ENCODE peak calls at places on chromosomes 1 and 21, in five cellular contexts. H is K562, R is endothelial cell of umbilical vein, P is HCT116, Y is prostate gland. M is an unnamed sample. For H3K27me3, the result is how much of the 10 kb centered on the place peaks cover.

GRCh38 chr1:224544276-224544675 is 71.8 kb upstream of the CNIH3 start:
- DNase-seq in Y (no peak), R (peak), H (no peak), P (no peak), M (no peak)

GRCh38 chr1:112457241-112457640 is 51.5 kb upstream of the WNT2B start:
- DNase-seq in Y (no peak), H (no peak), R (no peak), P (no peak), M (no peak)

GRCh38 chr1:1358433-1359201 is at the start of gene MXRA8:
- DNase-seq in Y (no peak), R (no peak), H (peak), P (no peak), M (peak)

GRCh38 chr1:206723500-206724472 is 39.1 kb downstream of the MAPKAPK2 start:
- DNase-seq in Y (no peak), H (no peak), P (no peak), R (no peak), M (peak)

GRCh38 chr1:227898502-227899140 is 49.1 kb downstream of the WNT9A start:
- DNase-seq in P (no peak), R (no peak), H (no peak), Y (no peak), M (no peak)

GRCh38 chr1:227749916-227750710 is 14.9 kb downstream of the SNAP47 start:
- DNase-seq in H (no peak), Y (no peak), R (no peak), P (no peak), M (no peak)

GRCh38 chr1:154337253-154337894 is 12.0 kb downstream of the ATP8B2 start:
- DNase-seq in P (no peak), Y (no peak), H (no peak), R (no peak), M (no peak)

GRCh38 chr1:93705897-93706500 is 24.4 kb upstream of the BCAR3 start:
- DNase-seq in R (no peak), Y (no peak), H (no peak), P (no peak), M (no peak)

GRCh38 chr1:156538711-156539440 is 33.5 kb downstream of the IQGAP3 start:
- DNase-seq in R (no peak), P (no peak), Y (no peak), H (no peak), M (no peak)

GRCh38 chr1:30663596-30664091 is 59.7 kb downstream of the MATN1 start:
- DNase-seq in Y (no peak), P (no peak), R (no peak), H (no peak), M (no peak)

GRCh38 chr1:118077331-118078055 is 107.5 kb downstream of the SPAG17 start:
- DNase-seq in R (peak), Y (no peak), H (peak), P (peak), M (no peak)

GRCh38 chr1:25572107-25572506 is 28.7 kb downstream of the LDLRAP1 start:
- DNase-seq in P (no peak), H (no peak), R (no peak), Y (no peak), M (no peak)

GRCh38 chr1:39132505-39133339 is 71.8 kb upstream of the MACF1 start:
- DNase-seq in H (no peak), Y (peak), R (peak), P (peak), M (no peak)

GRCh38 chr1:89274431-89274857 is 1.8 kb upstream of the GBP5 start:
- DNase-seq in H (no peak), R (no peak), Y (peak), P (no peak), M (no peak)

GRCh38 chr1:101043776-101044175 is 18.2 kb upstream of the DPH5 start:
- DNase-seq in H (no peak), Y (no peak), P (no peak), R (peak), M (no peak)

GRCh38 chr1:151547119-151547899 is 7.2 kb downstream of the TUFT1 start:
- DNase-seq in H (no peak), R (peak), Y (peak), P (peak), M (peak)

GRCh38 chr1:19582318-19582717 is 61.8 kb upstream of the NBL1 start:
- DNase-seq in H (peak), P (peak), R (peak), Y (peak), M (peak)

GRCh38 chr1:111727056-111727455 is 12.1 kb downstream of the INKA2 start:
- DNase-seq in P (no peak), R (no peak), H (no peak), Y (no peak), M (no peak)

GRCh38 chr1:97630968-97631367 is 289.9 kb downstream of the DPYD start:
- DNase-seq in P (no peak), H (no peak), Y (no peak), R (peak), M (no peak)

GRCh38 chr21:41215856-41216408 is 48.0 kb downstream of the BACE2 start:
- DNase-seq in R (no peak), H (no peak), Y (no peak), P (no peak), M (no peak)

GRCh38 chr1:235259133-235259778 is 68.7 kb downstream of the ARID4B start:
- DNase-seq in Y (no peak), P (no peak), R (no peak), H (no peak), M (no peak)

GRCh38 chr21:40383951-40384350 is 463.0 kb downstream of the DSCAM start:
- DNase-seq in Y (no peak), R (no peak), P (no peak), H (no peak), M (peak)

GRCh38 chr1:43975249-43975961 is 645 bp downstream of the ATP6V0B start:
- DNase-seq in H (peak), Y (peak), R (peak), P (no peak), M (peak)

GRCh38 chr1:45359882-45360513 is 19.8 kb upstream of the MUTYH start:
- DNase-seq in Y (peak), P (no peak), R (peak), H (peak), M (peak)

GRCh38 chr1:1431845-1432565 is 3.5 kb upstream of the VWA1 start:
- DNase-seq in R (no peak), H (no peak), P (no peak), Y (no peak), M (peak)

GRCh38 chr1:85818371-85818770 is 110.1 kb upstream of the ZNHIT6 start:
- DNase-seq in R (no peak), Y (peak), P (no peak), H (no peak), M (no peak)

GRCh38 chr1:38092256-38092655 is 45.7 kb upstream of the POU3F1 start:
- DNase-seq in P (no peak), H (no peak), R (no peak), Y (no peak), M (no peak)

GRCh38 chr1:7890853-7891252 is 38.0 kb upstream of the UTS2 start:
- DNase-seq in Y (no peak), P (no peak), H (no peak), R (no peak), M (no peak)

GRCh38 chr21:34693192-34693810 is 24.5 kb downstream of the CLIC6 start:
- DNase-seq in H (peak), R (peak), Y (peak), P (peak), M (peak)

GRCh38 chr1:167856711-167857418 is 57.1 kb downstream of the ADCY10 start:
- DNase-seq in Y (no peak), P (no peak), R (no peak), H (no peak), M (no peak)

GRCh38 chr1:156522443-156522970 is 21.9 kb upstream of the MEF2D start:
- DNase-seq in Y (no peak), P (no peak), H (no peak), R (no peak), M (no peak)

GRCh38 chr21:45084881-45085536 is 10.6 kb downstream of the ADARB1 start:
- DNase-seq in R (no peak), Y (no peak), H (no peak), P (no peak), M (no peak)

GRCh38 chr1:56672579-56672978 is 27.5 kb downstream of the PRKAA2 start:
- DNase-seq in P (no peak), Y (no peak), H (no peak), R (no peak), M (no peak)

GRCh38 chr1:56376188-56376984 is 203.0 kb downstream of the PLPP3 start:
- DNase-seq in H (no peak), R (peak), P (peak), Y (peak), M (no peak)

GRCh38 chr1:29624747-29625420 is 388.6 kb downstream of the PTPRU start:
- DNase-seq in H (no peak), R (no peak), Y (no peak), P (no peak), M (no peak)

GRCh38 chr1:227891955-227892871 is 55.5 kb downstream of the WNT9A start:
- DNase-seq in R (no peak), H (no peak), Y (no peak), P (no peak), M (peak)

GRCh38 chr21:38129711-38130110 is 127.1 kb upstream of the KCNJ15 start:
- DNase-seq in R (no peak), Y (peak), P (no peak), H (no peak), M (no peak)
- H3K27me3 ChIP-seq in R (under half), Y (under half), P (under half), H (under half), M (under half)

GRCh38 chr1:51648180-51649109 is 31.6 kb downstream of the OSBPL9 start:
- DNase-seq in P (no peak), R (no peak), H (peak), Y (no peak), M (no peak)
- TF ChIP-seq POLR2AphosphoS5 in P (no peak), R (no peak), H (peak), Y (no peak), M (no peak)

GRCh38 chr21:31559368-31560119 is 99.9 kb upstream of the SOD1 start:
- DNase-seq in Y (peak), P (peak), R (peak), H (no peak), M (peak)

GRCh38 chr21:31558839-31559367 is 100.6 kb upstream of the SOD1 start:
- DNase-seq in P (peak), Y (peak), H (no peak), R (peak), M (peak)

GRCh38 chr21:31557421-31557955 is 102.0 kb upstream of the SOD1 start:
- DNase-seq in P (no peak), Y (no peak), R (no peak), H (no peak), M (peak)

GRCh38 chr21:31557956-31558838 is 101.3 kb upstream of the SOD1 start:
- DNase-seq in P (no peak), R (no peak), H (no peak), Y (peak), M (peak)

GRCh38 chr21:31560479-31560878 is 99.0 kb upstream of the SOD1 start:
- DNase-seq in R (no peak), P (no peak), Y (no peak), H (no peak), M (no peak)
- H3K27me3 ChIP-seq in R (under half), P (under half), Y (under half), H (under half), M (under half)

DNA sequence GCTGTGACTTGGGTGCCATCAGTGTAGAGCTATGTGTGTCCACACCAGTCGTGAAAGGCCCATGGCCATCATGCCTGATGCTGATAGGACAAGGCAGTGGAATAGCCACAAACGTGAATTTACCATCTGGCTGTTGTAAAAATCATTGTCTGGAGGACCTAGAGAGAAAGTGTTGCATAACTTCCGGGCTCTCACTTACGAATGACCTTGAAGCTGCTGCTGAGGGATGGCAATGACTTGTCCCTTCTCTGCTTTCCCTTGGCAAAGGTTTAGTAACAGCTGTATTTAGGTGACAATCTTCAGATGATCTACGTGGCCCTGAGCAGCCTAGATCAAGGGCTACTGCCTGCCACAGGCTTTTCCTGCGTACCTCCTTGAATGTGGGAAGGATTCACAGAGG is 5.8 kb downstream of the ATP1B1 start:
- DNase-seq in P (no peak), Y (no peak), H (no peak), R (no peak), M (peak)
- TF ChIP-seq POLR2AphosphoS5 in P (no peak), Y (no peak), H (no peak), R (no peak), M (peak)

DNA sequence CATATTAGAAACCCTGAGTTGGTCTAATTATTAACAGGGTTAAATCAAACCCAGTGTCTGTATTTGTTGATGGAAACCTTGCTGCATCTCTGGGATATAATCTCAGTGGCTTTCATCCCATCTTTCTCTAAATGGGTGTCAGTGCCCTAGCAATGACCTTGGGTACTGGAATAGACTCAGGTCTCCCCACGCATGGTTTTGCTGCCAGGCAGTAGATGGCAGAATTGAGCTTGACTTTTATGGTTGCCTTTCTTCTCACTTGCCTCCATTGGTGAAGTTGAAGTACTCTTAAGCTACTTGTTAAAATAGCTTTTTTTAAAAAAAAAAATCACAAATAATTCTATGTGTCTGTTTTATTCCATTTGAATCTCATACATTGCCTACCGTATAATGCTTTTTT is 81.8 kb upstream of the HMCN1 start:
- DNase-seq in P (peak), H (no peak), Y (no peak), R (no peak), M (no peak)
- H3K27me3 ChIP-seq in P (under half), H (under half), Y (under half), R (under half), M (under half)

GRCh38 chr1:229117664-229118300 is 153.1 kb upstream of the RAB4A start:
- DNase-seq in P (no peak), H (no peak), Y (peak), R (no peak), M (peak)
- TF ChIP-seq POLR2AphosphoS5 in P (no peak), H (no peak), Y (peak), R (no peak), M (peak)

M was measured in upper lobe of left lung.